ENCODE peak calls at places on chromosome 22, in seven cellular contexts. R, X, N, O, T, I and H are unnamed samples.

GRCh38 chr22:19325296-19325950 is 33.9 kb upstream of the CLTCL1 start:
- DNase-seq in T (no peak), N (no peak), O (no peak), R (no peak), I (no peak), X (no peak), H (no peak)

GRCh38 chr22:23219787-23220484 is 39.6 kb downstream of the BCR start:
- DNase-seq in X (no peak), I (no peak), T (no peak), O (no peak), N (no peak), R (no peak), H (peak)

GRCh38 chr22:33240901-33241300 is 182.7 kb upstream of the SYN3 start:
- DNase-seq in O (no peak), T (no peak), R (no peak), I (no peak), N (no peak), X (no peak), H (no peak)

GRCh38 chr22:28674121-28674563 is 5.5 kb downstream of the TTC28 start:
- DNase-seq in T (no peak), O (no peak), N (no peak), I (no peak), X (no peak), R (no peak), H (peak)

GRCh38 chr22:45884201-45885067 is 92.5 kb downstream of the WNT7B start:
- DNase-seq in T (peak), I (no peak), O (no peak), R (peak), X (no peak), N (peak), H (no peak)

GRCh38 chr22:33984741-33985287 is 64.5 kb upstream of the LARGE1 start:
- DNase-seq in O (no peak), X (no peak), N (no peak), T (no peak), I (no peak), R (no peak), H (no peak)

GRCh38 chr22:31635638-31636306 is 26.2 kb downstream of the PISD start:
- DNase-seq in I (no peak), X (no peak), O (no peak), R (no peak), N (no peak), T (no peak), H (no peak)

GRCh38 chr22:42368379-42369249 is 63.6 kb downstream of the NFAM1 start:
- DNase-seq in X (no peak), T (peak), I (peak), O (no peak), N (peak), R (no peak), H (no peak)

GRCh38 chr22:42500164-42500835 is 19.3 kb downstream of the RRP7A start:
- DNase-seq in T (peak), X (peak), I (peak), R (peak), N (peak), O (peak), H (peak)

GRCh38 chr22:29145321-29146072 is 60.2 kb upstream of the EMID1 start:
- DNase-seq in I (peak), N (peak), R (no peak), O (no peak), X (no peak), T (no peak), H (no peak)

GRCh38 chr22:40560551-40560950 is 76.0 kb downstream of the MRTFA start:
- DNase-seq in O (no peak), I (no peak), R (no peak), X (no peak), N (no peak), T (no peak), H (no peak)

GRCh38 chr22:20725987-20726558 is 47.8 kb upstream of the SERPIND1 start:
- DNase-seq in O (no peak), I (no peak), T (no peak), N (no peak), X (no peak), R (no peak), H (no peak)

GRCh38 chr22:20720692-20721408 is 53.1 kb upstream of the SERPIND1 start:
- DNase-seq in O (no peak), R (no peak), X (no peak), N (no peak), T (no peak), I (no peak), H (no peak)

GRCh38 chr22:20727118-20728015 is 46.5 kb upstream of the SERPIND1 start:
- DNase-seq in N (no peak), I (no peak), T (no peak), R (no peak), O (no peak), X (no peak), H (no peak)

GRCh38 chr22:20724676-20725454 is 49.0 kb upstream of the SERPIND1 start:
- DNase-seq in N (no peak), I (no peak), O (no peak), R (no peak), X (no peak), T (no peak), H (no peak)

GRCh38 chr22:20721409-20722218 is 52.3 kb upstream of the SERPIND1 start:
- DNase-seq in I (no peak), T (no peak), N (no peak), X (no peak), R (no peak), O (no peak), H (no peak)
- TF ChIP-seq POLR2A in I (no peak), T (no peak), N (no peak), X (no peak), R (no peak), O (no peak), H (no peak)

GRCh38 chr22:16806401-16806800 is 18.8 kb downstream of the XKR3 start:
- DNase-seq in O (no peak), I (no peak), T (no peak), N (no peak), R (no peak), X (no peak), H (no peak)
- TF ChIP-seq POLR2A in O (no peak), I (no peak), T (no peak), N (no peak), R (no peak), X (no peak), H (no peak)

GRCh38 chr22:25747245-25747944 is 5.4 kb downstream of the MYO18B start:
- DNase-seq in R (no peak), N (no peak), X (no peak), O (peak), I (no peak), T (peak), H (peak)
- TF ChIP-seq POLR2A in R (no peak), N (no peak), X (no peak), O (no peak), I (no peak), T (no peak), H (no peak)

DNA sequence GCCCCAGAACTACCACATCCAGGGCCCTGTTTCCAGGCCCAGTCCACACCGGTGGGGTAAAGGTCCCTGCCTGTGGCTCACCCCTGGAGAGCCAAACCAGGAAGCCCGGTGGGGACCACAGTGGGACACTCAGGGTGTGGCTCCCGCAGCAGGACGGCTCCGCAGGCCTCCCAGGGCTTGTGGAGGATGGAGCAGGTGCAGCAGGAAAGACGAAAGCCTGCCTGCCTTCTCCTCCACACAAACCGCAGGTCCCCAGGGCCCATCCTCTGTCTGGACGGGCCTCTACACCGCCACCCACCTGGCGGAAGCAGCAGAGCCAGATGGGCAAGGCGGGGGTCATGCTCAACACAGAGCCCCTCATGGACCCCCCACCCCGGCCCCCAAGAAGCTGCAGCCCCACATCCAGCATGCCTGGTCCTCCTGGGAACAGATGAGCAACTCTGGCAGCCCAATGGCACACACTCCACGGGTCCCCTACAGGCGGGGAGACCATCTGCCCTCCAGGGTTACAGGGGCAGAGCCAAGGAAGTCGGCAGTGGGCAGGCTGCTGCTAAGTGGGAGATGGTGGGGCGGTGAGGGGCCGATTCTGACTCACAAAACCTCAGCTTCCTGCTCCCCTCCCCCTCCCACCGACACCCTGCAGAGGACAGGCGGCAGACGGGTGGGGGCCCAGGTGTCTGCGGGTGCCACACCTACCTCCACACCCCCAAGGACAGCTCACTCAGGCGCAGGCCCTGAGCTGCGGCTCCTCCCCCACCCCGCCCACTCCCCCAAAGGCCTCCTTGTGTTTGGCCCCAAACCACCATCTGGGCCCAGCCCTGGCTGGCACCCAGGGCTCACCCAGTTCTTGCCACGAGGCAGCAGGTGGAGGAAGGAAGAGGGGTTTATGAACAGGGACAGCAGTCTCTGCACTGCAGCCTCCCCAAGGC is 5.2 kb downstream of the SBF1 start:
- DNase-seq in O (peak), X (peak), R (no peak), I (peak), N (peak), T (no peak), H (peak)
- TF ChIP-seq POLR2A in O (no peak), X (no peak), R (no peak), I (no peak), N (no peak), T (no peak), H (no peak)

DNA sequence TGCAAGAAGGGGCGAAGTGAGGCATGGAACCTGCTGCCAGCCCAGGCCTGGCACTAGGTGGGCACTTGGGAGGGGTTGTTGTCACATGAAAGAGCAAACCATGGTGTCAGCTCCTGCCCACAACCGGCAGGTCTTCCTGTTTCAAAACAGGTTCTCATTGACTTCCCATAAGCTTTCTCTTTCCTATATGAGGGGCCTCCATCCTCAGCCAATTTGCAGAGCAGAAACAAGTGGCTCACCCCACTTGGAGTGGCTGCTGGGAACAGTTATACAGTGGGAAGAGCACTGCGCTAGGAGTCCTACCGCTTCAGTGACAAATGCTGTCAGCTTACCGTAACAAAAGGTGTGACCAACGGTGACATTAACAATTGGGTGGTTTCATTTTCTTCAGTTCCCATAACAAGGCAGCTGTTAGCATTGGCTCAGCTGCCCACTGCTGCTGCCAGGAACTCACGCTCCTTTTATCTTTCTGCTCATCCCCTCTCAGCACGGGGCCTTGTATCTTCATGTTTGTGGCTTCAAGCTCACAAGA is 10.2 kb upstream of the SSTR3 start:
- DNase-seq in N (no peak), R (no peak), X (no peak), I (no peak), O (no peak), T (no peak), H (no peak)
- TF ChIP-seq POLR2A in N (no peak), R (no peak), X (no peak), I (no peak), O (no peak), T (no peak), H (no peak)

DNA sequence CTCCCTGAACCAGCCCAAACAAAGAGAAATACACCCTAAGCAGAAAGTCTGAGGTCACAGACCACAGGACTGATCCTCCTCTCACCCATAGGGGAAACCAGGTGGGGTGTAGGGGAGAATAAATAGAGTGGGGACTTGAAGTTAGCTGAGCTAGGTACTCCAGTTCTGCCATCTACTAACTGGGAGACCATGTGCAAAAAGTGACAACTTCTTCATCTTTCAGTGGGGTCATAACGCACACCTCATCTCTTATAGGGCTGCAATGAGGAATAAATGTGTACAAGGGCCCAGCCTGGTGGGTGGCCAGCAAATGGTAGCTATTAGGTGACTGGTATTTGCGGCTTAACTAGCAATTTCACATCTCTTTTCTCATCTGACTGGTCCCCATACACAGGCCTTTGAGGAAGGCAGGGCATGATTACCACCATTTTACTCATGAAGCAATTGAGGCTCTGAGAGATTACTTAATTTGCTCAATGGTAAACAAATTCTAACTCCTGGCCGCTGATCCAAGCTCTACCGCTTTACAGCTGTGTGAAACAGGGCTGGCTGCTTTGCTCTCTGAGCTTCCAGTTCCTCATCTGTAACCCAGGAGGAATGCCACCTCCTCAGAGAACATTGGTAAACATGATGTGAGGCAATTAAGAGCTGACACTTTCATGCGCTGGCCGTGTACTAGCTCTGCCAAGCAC is 16.6 kb downstream of the TBC1D10A start:
- DNase-seq in O (no peak), T (no peak), R (no peak), I (peak), X (no peak), N (peak), H (no peak)
- TF ChIP-seq POLR2A in O (no peak), T (no peak), R (no peak), I (no peak), X (no peak), N (no peak), H (no peak)

DNA sequence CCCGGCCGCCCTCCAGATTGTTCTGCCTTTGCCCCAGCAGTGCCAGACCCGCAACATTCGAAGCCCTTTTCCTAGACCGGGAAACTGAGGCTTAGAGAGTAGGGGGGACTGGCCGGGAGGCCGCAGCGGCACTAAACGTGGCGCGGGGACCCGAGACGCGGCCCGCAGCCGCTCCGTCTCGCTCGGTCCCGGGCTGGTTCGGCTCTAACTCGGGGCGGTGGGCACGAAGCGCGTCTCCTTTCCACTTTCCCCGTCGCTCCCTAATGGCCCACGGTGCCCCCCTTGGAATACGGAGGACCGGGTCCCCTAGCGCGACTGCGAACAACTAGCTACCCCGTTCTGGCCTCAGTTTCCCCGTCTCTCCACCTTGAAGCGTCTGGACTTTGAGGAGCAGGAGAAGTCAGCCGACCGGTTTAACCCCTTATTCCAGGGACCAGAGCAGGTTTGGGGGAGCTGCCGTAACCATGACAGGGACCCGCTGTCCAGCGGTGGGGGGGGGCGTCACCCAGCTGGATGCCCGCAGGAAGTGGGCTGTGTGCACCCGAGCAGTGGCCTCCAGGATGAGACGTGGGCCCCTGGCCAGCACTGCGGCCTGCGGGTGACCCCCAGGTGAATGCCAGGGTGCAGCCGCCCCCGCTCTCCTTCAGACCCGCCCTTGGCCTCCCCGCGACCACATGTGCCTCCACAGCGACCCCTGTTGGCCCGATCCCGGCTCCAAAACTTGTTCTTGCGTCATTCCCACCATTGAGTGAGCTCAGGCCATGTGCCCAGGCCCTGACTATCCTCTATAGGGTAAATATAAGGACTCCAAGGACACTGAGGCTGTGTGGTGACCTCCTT is 1.1 kb downstream of the CDC42EP1 start:
- DNase-seq in I (peak), T (peak), N (peak), X (peak), O (peak), R (peak), H (peak)
- TF ChIP-seq POLR2A in I (no peak), T (peak), N (no peak), X (peak), O (no peak), R (no peak), H (no peak)